ENCODE peak calls at places on chromosomes 11 and 22, in five cellular contexts. One of them, this sample, is unnamed.

GRCh38 chr22:19287076-19287724 is 4.3 kb downstream of the CLTCL1 start:
- DNase-seq in NCI-H460: no peak
- DNase-seq in uterus: no peak
- DNase-seq in A172: peak; percentile 62
- DNase-seq in chondrocyte: no peak
- DNase-seq in this sample: no peak

GRCh38 chr11:112728288-112728687 is 232.9 kb upstream of the NCAM1 start:
- DNase-seq in NCI-H460: no peak
- DNase-seq in uterus: no peak
- DNase-seq in A172: no peak
- DNase-seq in chondrocyte: no peak
- DNase-seq in this sample: no peak

GRCh38 chr11:71238285-71238875 is 14.0 kb downstream of the SHANK2 start:
- DNase-seq in NCI-H460: no peak
- DNase-seq in uterus: no peak
- DNase-seq in A172: no peak
- DNase-seq in chondrocyte: peak; percentile 30
- DNase-seq in this sample: peak; percentile 17

GRCh38 chr11:10878408-10879214 is 20.8 kb upstream of the ZBED5 start:
- DNase-seq in NCI-H460: peak; percentile 35
- DNase-seq in uterus: no peak
- DNase-seq in A172: peak; percentile 55
- DNase-seq in chondrocyte: no peak
- DNase-seq in this sample: no peak

GRCh38 chr11:112270551-112271180 is 10.0 kb upstream of the PLET1 start:
- DNase-seq in NCI-H460: no peak
- DNase-seq in uterus: no peak
- DNase-seq in A172: no peak
- DNase-seq in chondrocyte: no peak
- DNase-seq in this sample: no peak

GRCh38 chr11:133988686-133989410 is 32.1 kb upstream of the IGSF9B start:
- DNase-seq in NCI-H460: no peak
- DNase-seq in uterus: no peak
- DNase-seq in A172: no peak
- DNase-seq in chondrocyte: no peak
- DNase-seq in this sample: no peak

GRCh38 chr11:27028653-27029052 is 12.0 kb upstream of the BBOX1 start:
- DNase-seq in NCI-H460: no peak
- DNase-seq in uterus: no peak
- DNase-seq in A172: no peak
- DNase-seq in chondrocyte: no peak
- DNase-seq in this sample: no peak

GRCh38 chr11:1291295-1292017 is 18.0 kb downstream of the TOLLIP start:
- DNase-seq in NCI-H460: no peak
- DNase-seq in uterus: no peak
- DNase-seq in A172: no peak
- DNase-seq in chondrocyte: no peak
- DNase-seq in this sample: peak; percentile 53

GRCh38 chr11:130181295-130182272 is 22.0 kb downstream of the ST14 start:
- DNase-seq in NCI-H460: peak; percentile 15
- DNase-seq in uterus: no peak
- DNase-seq in A172: peak; percentile 55
- DNase-seq in chondrocyte: no peak
- DNase-seq in this sample: no peak

GRCh38 chr11:5364214-5364613 is 12.9 kb downstream of the OR51B6 start:
- DNase-seq in NCI-H460: no peak
- DNase-seq in uterus: no peak
- DNase-seq in A172: peak; percentile 88
- DNase-seq in chondrocyte: no peak
- DNase-seq in this sample: no peak

GRCh38 chr22:29635734-29636357 is 32.4 kb downstream of the NF2 start:
- DNase-seq in NCI-H460: peak; percentile 29
- DNase-seq in uterus: no peak
- DNase-seq in A172: peak; percentile 36
- DNase-seq in chondrocyte: no peak
- DNase-seq in this sample: no peak

GRCh38 chr11:65640483-65641207 is 2.7 kb downstream of the SIPA1 start:
- DNase-seq in NCI-H460: no peak
- DNase-seq in uterus: no peak
- DNase-seq in A172: no peak
- DNase-seq in chondrocyte: no peak
- DNase-seq in this sample: peak; percentile 97

GRCh38 chr11:112085822-112086421 is 634 bp downstream of the TIMM8B start:
- DNase-seq in NCI-H460: peak; percentile 0
- DNase-seq in uterus: no peak
- DNase-seq in A172: peak; percentile 4
- DNase-seq in chondrocyte: no peak
- DNase-seq in this sample: peak; percentile 79

GRCh38 chr11:19820100-19820499 is 107.5 kb downstream of the NAV2 start:
- DNase-seq in NCI-H460: no peak
- DNase-seq in uterus: no peak
- DNase-seq in A172: no peak
- DNase-seq in chondrocyte: no peak
- DNase-seq in this sample: no peak

GRCh38 chr11:25876456-25876965 is 455.4 kb upstream of the ANO3 start:
- DNase-seq in NCI-H460: no peak
- DNase-seq in uterus: no peak
- DNase-seq in A172: no peak
- DNase-seq in chondrocyte: no peak
- DNase-seq in this sample: no peak

GRCh38 chr22:43441216-43441615 is 29.4 kb downstream of the MPPED1 start:
- DNase-seq in NCI-H460: no peak
- DNase-seq in uterus: peak; percentile 6
- DNase-seq in A172: no peak
- DNase-seq in chondrocyte: no peak
- DNase-seq in this sample: peak; percentile 33

GRCh38 chr11:7971846-7972245 is 6.6 kb upstream of the NLRP10 start:
- DNase-seq in NCI-H460: no peak
- DNase-seq in uterus: no peak
- DNase-seq in A172: no peak
- DNase-seq in chondrocyte: no peak
- DNase-seq in this sample: no peak

GRCh38 chr11:111694851-111695250 is 71.3 kb downstream of the PPP2R1B start:
- DNase-seq in NCI-H460: peak; percentile 33
- DNase-seq in uterus: no peak
- DNase-seq in A172: no peak
- DNase-seq in chondrocyte: no peak
- DNase-seq in this sample: no peak

GRCh38 chr22:38035530-38035885 is 21.7 kb upstream of the PICK1 start:
- DNase-seq in NCI-H460: no peak
- DNase-seq in uterus: no peak
- DNase-seq in A172: no peak
- DNase-seq in chondrocyte: no peak
- DNase-seq in this sample: no peak

GRCh38 chr11:118401880-118402590 is 629 bp downstream of the ATP5MG start:
- DNase-seq in NCI-H460: no peak
- DNase-seq in uterus: no peak
- DNase-seq in A172: peak; percentile 28
- DNase-seq in chondrocyte: no peak
- DNase-seq in this sample: no peak

GRCh38 chr11:112440518-112440917 is 179.9 kb upstream of the PLET1 start:
- DNase-seq in NCI-H460: no peak
- DNase-seq in uterus: no peak
- DNase-seq in A172: no peak
- DNase-seq in chondrocyte: no peak
- DNase-seq in this sample: no peak

GRCh38 chr11:115170133-115170815 is 333.9 kb downstream of the CADM1 start:
- DNase-seq in NCI-H460: no peak
- DNase-seq in uterus: no peak
- DNase-seq in A172: no peak
- DNase-seq in chondrocyte: no peak
- DNase-seq in this sample: no peak

GRCh38 chr11:95358516-95359322 is 127.7 kb upstream of the SESN3 start:
- DNase-seq in NCI-H460: no peak
- DNase-seq in uterus: no peak
- DNase-seq in A172: no peak
- DNase-seq in chondrocyte: no peak
- DNase-seq in this sample: no peak

GRCh38 chr22:48592066-48592345 is 1235.7 kb downstream of the BRD1 start:
- DNase-seq in NCI-H460: no peak
- DNase-seq in uterus: no peak
- DNase-seq in A172: no peak
- DNase-seq in chondrocyte: no peak
- DNase-seq in this sample: no peak

This sample was measured in spleen.